ENCODE peak calls at places on chromosomes 7 and 10, in four cellular contexts. S is fibroblast of the conjunctiva, X is choroid plexus epithelial cell, T is GM12878. H is an unnamed sample.

GRCh38 chr10:97888641-97889262 is 39.1 kb downstream of the GOLGA7B start:
- DNase-seq in S (peak; percentile 48), T (no peak), X (peak; percentile 12), H (peak; percentile 14)

GRCh38 chr7:77786741-77787140 is 11.5 kb downstream of the TMEM60 start:
- DNase-seq in X (no peak), S (no peak), T (no peak), H (no peak)

GRCh38 chr10:60375293-60376004 is 14.2 kb downstream of the ANK3 start:
- DNase-seq in T (no peak), S (no peak), X (no peak), H (no peak)

GRCh38 chr10:92695679-92696605 is 6.2 kb downstream of the HHEX start:
- DNase-seq in X (peak; percentile 64), S (no peak), T (no peak), H (no peak)

GRCh38 chr7:140673063-140673769 is 471 bp downstream of the ADCK2 start:
- DNase-seq in S (no peak), T (no peak), X (peak; percentile 15), H (no peak)

GRCh38 chr10:79140083-79140793 is 71.5 kb downstream of the ZMIZ1 start:
- DNase-seq in T (no peak), X (no peak), S (no peak), H (no peak)

GRCh38 chr10:120432209-120432608 is 24.8 kb upstream of the PLPP4 start:
- DNase-seq in S (no peak), X (peak; percentile 47), T (no peak), H (no peak)

GRCh38 chr7:15839415-15840100 is 153.1 kb upstream of the MEOX2 start:
- DNase-seq in S (no peak), X (peak; percentile 49), T (no peak), H (no peak)

GRCh38 chr10:101018600-101019439 is 12.1 kb downstream of the PDZD7 start:
- DNase-seq in X (peak; percentile 93), T (no peak), S (no peak), H (no peak)

GRCh38 chr7:87600130-87601124 is at the start of gene ABCB1:
- DNase-seq in T (no peak), S (no peak), X (peak; percentile 39), H (peak; percentile 4)

GRCh38 chr7:73879977-73880681 is 19.2 kb downstream of the TMEM270 start:
- DNase-seq in T (no peak), X (no peak), S (peak; percentile 51), H (no peak)

GRCh38 chr10:30529373-30529998 is 95.5 kb downstream of the MAP3K8 start:
- DNase-seq in T (peak; percentile 77), S (no peak), X (no peak), H (no peak)

GRCh38 chr10:57513637-57514036 is 754.1 kb downstream of the IPMK start:
- DNase-seq in S (no peak), T (no peak), X (no peak), H (no peak)

GRCh38 chr7:27784399-27785053 is 44.6 kb downstream of the TAX1BP1 start:
- DNase-seq in S (peak; percentile 36), X (peak; percentile 69), T (no peak), H (peak; percentile 17)

GRCh38 chr10:109239371-109239770 is 683.9 kb downstream of the XPNPEP1 start:
- DNase-seq in T (no peak), S (no peak), X (no peak), H (no peak)

GRCh38 chr7:10767771-10768170 is 205.9 kb upstream of the PHF14 start:
- DNase-seq in X (no peak), T (no peak), S (no peak), H (no peak)

GRCh38 chr7:151113344-151114150 is 27.3 kb downstream of the AGAP3 start:
- DNase-seq in T (no peak), S (no peak), X (peak; percentile 77), H (no peak)

GRCh38 chr7:77426521-77427051 is 10.4 kb upstream of the GSAP start:
- DNase-seq in T (no peak), S (no peak), X (peak; percentile 77), H (no peak)

GRCh38 chr10:118551535-118552100 is 43.8 kb downstream of the PRLHR start:
- DNase-seq in X (no peak), S (no peak), T (no peak), H (no peak)

GRCh38 chr7:16399916-16400895 is 21.1 kb downstream of the CRPPA start:
- DNase-seq in S (no peak), T (no peak), X (no peak), H (no peak)

GRCh38 chr7:122652851-122653250 is 46.1 kb downstream of the RNF133 start:
- DNase-seq in S (no peak), X (no peak), T (no peak), H (no peak)

GRCh38 chr7:156842317-156842716 is 50.7 kb downstream of the LMBR1 start:
- DNase-seq in T (no peak), X (no peak), S (no peak), H (no peak)

GRCh38 chr10:116256749-116257259 is 16.2 kb downstream of the GFRA1 start:
- DNase-seq in S (no peak), X (no peak), T (no peak), H (no peak)

GRCh38 chr7:146115665-146116451 is 743 bp upstream of the CNTNAP2 start:
- DNase-seq in X (peak; percentile 67), T (no peak), S (peak; percentile 10), H (peak; percentile 6)

GRCh38 chr7:142901426-142902259 is 16.1 kb upstream of the TRPV6 start:
- DNase-seq in T (no peak), S (no peak), X (no peak), H (no peak)

GRCh38 chr7:31122649-31123058 is 70.5 kb downstream of the ADCYAP1R1 start:
- DNase-seq in S (peak; percentile 84), X (peak; percentile 92), T (no peak), H (peak; percentile 46)

GRCh38 chr7:2978403-2978802 is 65.3 kb downstream of the CARD11 start:
- DNase-seq in T (peak; percentile 91), S (no peak), X (peak; percentile 12), H (no peak)

GRCh38 chr10:62082729-62083412 is 181.4 kb downstream of the ARID5B start:
- DNase-seq in X (peak; percentile 66), T (peak; percentile 51), S (peak; percentile 56), H (no peak)

H was measured in skeletal muscle cell.